ENCODE peak calls at places on chromosomes 16 and 17, in five cellular contexts. One of them, this sample, is unnamed.

GRCh38 chr17:51056813-51057510 is 63.7 kb downstream of the SPAG9 start:
- DNase-seq in AG09309: peak; percentile 94
- DNase-seq in cardiac fibroblast: peak; percentile 87
- DNase-seq in endothelial cell of umbilical vein: peak; percentile 84
- DNase-seq in transverse colon: no peak
- DNase-seq in this sample: peak; percentile 92

GRCh38 chr16:12532871-12533610 is 270.6 kb downstream of the CPPED1 start:
- DNase-seq in endothelial cell of umbilical vein: no peak
- DNase-seq in transverse colon: no peak
- DNase-seq in AG09309: no peak
- DNase-seq in cardiac fibroblast: no peak
- DNase-seq in this sample: no peak

GRCh38 chr16:85833540-85833914 is 34.0 kb downstream of the COX4I1 start:
- DNase-seq in cardiac fibroblast: no peak
- DNase-seq in AG09309: no peak
- DNase-seq in endothelial cell of umbilical vein: no peak
- DNase-seq in transverse colon: no peak
- DNase-seq in this sample: no peak

GRCh38 chr17:1942066-1942365 is 83.1 kb downstream of the RTN4RL1 start:
- DNase-seq in endothelial cell of umbilical vein: no peak
- DNase-seq in AG09309: no peak
- DNase-seq in transverse colon: no peak
- DNase-seq in cardiac fibroblast: no peak
- DNase-seq in this sample: no peak

GRCh38 chr16:11716330-11716729 is 26.3 kb downstream of the TXNDC11 start:
- DNase-seq in cardiac fibroblast: no peak
- DNase-seq in AG09309: no peak
- DNase-seq in endothelial cell of umbilical vein: no peak
- DNase-seq in transverse colon: no peak
- DNase-seq in this sample: no peak

GRCh38 chr17:4544135-4544651 is 11.0 kb downstream of the MYBBP1A start:
- DNase-seq in cardiac fibroblast: no peak
- DNase-seq in transverse colon: no peak
- DNase-seq in AG09309: no peak
- DNase-seq in endothelial cell of umbilical vein: no peak
- DNase-seq in this sample: no peak

GRCh38 chr16:57480127-57480753 is 6.1 kb downstream of the DOK4 start:
- DNase-seq in AG09309: no peak
- DNase-seq in transverse colon: peak; percentile 90
- DNase-seq in endothelial cell of umbilical vein: no peak
- DNase-seq in cardiac fibroblast: peak; percentile 75
- DNase-seq in this sample: no peak

GRCh38 chr16:77430360-77430759 is 4.5 kb downstream of the ADAMTS18 start:
- DNase-seq in endothelial cell of umbilical vein: no peak
- DNase-seq in cardiac fibroblast: no peak
- DNase-seq in transverse colon: no peak
- DNase-seq in AG09309: no peak
- DNase-seq in this sample: no peak

GRCh38 chr16:1048442-1049112 is 24.0 kb upstream of the SSTR5 start:
- DNase-seq in endothelial cell of umbilical vein: peak; percentile 26
- DNase-seq in cardiac fibroblast: peak; percentile 55
- DNase-seq in AG09309: no peak
- DNase-seq in transverse colon: peak; percentile 14
- DNase-seq in this sample: no peak

GRCh38 chr17:8046306-8046928 is 7.6 kb downstream of the ALOX15B start:
- DNase-seq in cardiac fibroblast: no peak
- DNase-seq in AG09309: no peak
- DNase-seq in endothelial cell of umbilical vein: no peak
- DNase-seq in transverse colon: no peak
- DNase-seq in this sample: no peak

GRCh38 chr16:48608452-48608851 is 1.5 kb downstream of the N4BP1 start:
- DNase-seq in endothelial cell of umbilical vein: no peak
- DNase-seq in cardiac fibroblast: no peak
- DNase-seq in AG09309: no peak
- DNase-seq in transverse colon: no peak
- DNase-seq in this sample: no peak

GRCh38 chr16:85924675-85925074 is 25.7 kb downstream of the IRF8 start:
- DNase-seq in AG09309: no peak
- DNase-seq in transverse colon: no peak
- DNase-seq in cardiac fibroblast: peak; percentile 38
- DNase-seq in endothelial cell of umbilical vein: no peak
- DNase-seq in this sample: no peak

GRCh38 chr17:79803997-79804855 is 7.3 kb upstream of the CBX8 start:
- DNase-seq in endothelial cell of umbilical vein: no peak
- DNase-seq in cardiac fibroblast: no peak
- DNase-seq in transverse colon: no peak
- DNase-seq in AG09309: no peak
- DNase-seq in this sample: no peak

GRCh38 chr16:53211253-53211652 is 156.5 kb downstream of the CHD9 start:
- DNase-seq in transverse colon: no peak
- DNase-seq in cardiac fibroblast: no peak
- DNase-seq in endothelial cell of umbilical vein: no peak
- DNase-seq in AG09309: no peak
- DNase-seq in this sample: no peak

GRCh38 chr16:53213542-53213941 is 158.8 kb downstream of the CHD9 start:
- DNase-seq in endothelial cell of umbilical vein: no peak
- DNase-seq in transverse colon: no peak
- DNase-seq in AG09309: no peak
- DNase-seq in cardiac fibroblast: no peak
- DNase-seq in this sample: no peak

GRCh38 chr16:53212899-53213235 is 158.1 kb downstream of the CHD9 start:
- DNase-seq in endothelial cell of umbilical vein: peak; percentile 17
- DNase-seq in transverse colon: no peak
- DNase-seq in cardiac fibroblast: peak; percentile 38
- DNase-seq in AG09309: no peak
- DNase-seq in this sample: no peak

GRCh38 chr16:53209489-53209888 is 154.7 kb downstream of the CHD9 start:
- DNase-seq in AG09309: no peak
- DNase-seq in cardiac fibroblast: no peak
- DNase-seq in transverse colon: no peak
- DNase-seq in endothelial cell of umbilical vein: peak; percentile 21
- DNase-seq in this sample: no peak

GRCh38 chr16:53207810-53208752 is 153.3 kb downstream of the CHD9 start:
- DNase-seq in cardiac fibroblast: peak; percentile 85
- DNase-seq in transverse colon: peak; percentile 32
- DNase-seq in AG09309: peak; percentile 41
- DNase-seq in endothelial cell of umbilical vein: peak; percentile 88
- DNase-seq in this sample: peak; percentile 72
- TF ChIP-seq CTCF in cardiac fibroblast: peak; percentile 50
- TF ChIP-seq CTCF in transverse colon: peak; percentile 64
- TF ChIP-seq CTCF in AG09309: peak; percentile 62
- TF ChIP-seq CTCF in endothelial cell of umbilical vein: peak; percentile 33
- TF ChIP-seq CTCF in this sample: peak; percentile 61

GRCh38 chr16:10511829-10512228 is 68.6 kb downstream of the EMP2 start:
- DNase-seq in AG09309: no peak
- DNase-seq in transverse colon: no peak
- DNase-seq in cardiac fibroblast: no peak
- DNase-seq in endothelial cell of umbilical vein: no peak
- DNase-seq in this sample: no peak

GRCh38 chr16:10517868-10518267 is 62.5 kb downstream of the EMP2 start:
- DNase-seq in AG09309: no peak
- DNase-seq in transverse colon: no peak
- DNase-seq in cardiac fibroblast: no peak
- DNase-seq in endothelial cell of umbilical vein: no peak
- DNase-seq in this sample: no peak

GRCh38 chr16:10518479-10519041 is 61.8 kb downstream of the EMP2 start:
- DNase-seq in endothelial cell of umbilical vein: no peak
- DNase-seq in AG09309: no peak
- DNase-seq in transverse colon: no peak
- DNase-seq in cardiac fibroblast: no peak
- DNase-seq in this sample: no peak

GRCh38 chr16:10510279-10510678 is 70.1 kb downstream of the EMP2 start:
- DNase-seq in endothelial cell of umbilical vein: no peak
- DNase-seq in AG09309: no peak
- DNase-seq in cardiac fibroblast: no peak
- DNase-seq in transverse colon: no peak
- DNase-seq in this sample: no peak

GRCh38 chr16:10514369-10515055 is 65.9 kb downstream of the EMP2 start:
- DNase-seq in AG09309: peak; percentile 51
- DNase-seq in endothelial cell of umbilical vein: peak; percentile 55
- DNase-seq in cardiac fibroblast: peak; percentile 83
- DNase-seq in transverse colon: peak; percentile 37
- DNase-seq in this sample: peak; percentile 48
- H3K4me3 ChIP-seq in AG09309: no peak overlapping the region
- H3K4me3 ChIP-seq in endothelial cell of umbilical vein: no peak overlapping the region
- H3K4me3 ChIP-seq in cardiac fibroblast: no peak overlapping the region
- H3K4me3 ChIP-seq in transverse colon: no peak overlapping the region
- H3K4me3 ChIP-seq in this sample: no peak overlapping the region

DNA sequence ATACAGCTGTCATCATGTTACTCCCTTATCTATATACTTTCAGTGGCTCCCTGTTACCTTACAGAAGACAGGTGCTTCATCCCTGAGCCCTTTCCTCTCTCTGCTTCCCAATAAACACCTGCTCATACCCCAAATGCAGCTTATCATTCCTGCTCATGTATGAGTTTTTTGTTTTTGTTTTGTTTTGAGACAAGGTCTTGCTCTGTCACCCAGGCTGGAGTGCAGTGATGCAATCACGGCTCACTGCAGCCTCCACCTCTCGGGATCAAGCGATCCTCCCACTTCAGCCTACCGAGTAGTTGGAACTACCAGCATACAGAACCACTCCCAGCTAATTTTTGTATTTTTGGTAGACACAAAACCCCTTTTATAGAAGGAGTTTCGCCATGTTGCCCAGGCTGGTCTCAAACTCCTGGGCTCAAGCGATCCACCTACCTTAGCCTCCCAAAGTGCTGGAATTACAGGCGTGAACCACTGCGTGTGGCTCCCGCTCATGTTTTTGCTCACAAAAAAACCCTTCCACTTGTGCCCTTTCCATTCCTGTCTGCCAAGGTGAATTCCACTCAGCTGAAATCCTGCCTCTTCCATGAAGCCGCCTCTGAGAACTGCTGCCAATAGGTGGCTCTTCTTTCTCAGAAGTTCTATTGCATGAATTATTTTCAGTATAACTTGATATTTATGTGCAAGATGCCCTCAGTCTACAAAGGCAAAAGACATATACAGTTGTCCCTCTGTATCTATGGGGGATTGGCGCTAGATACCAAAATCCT is 7.9 kb upstream of the RNF157 start:
- DNase-seq in AG09309: no peak
- DNase-seq in cardiac fibroblast: no peak
- DNase-seq in endothelial cell of umbilical vein: peak; percentile 39
- DNase-seq in transverse colon: no peak
- DNase-seq in this sample: no peak
- TF ChIP-seq CTCF in AG09309: no peak
- TF ChIP-seq CTCF in cardiac fibroblast: peak; percentile 24
- TF ChIP-seq CTCF in endothelial cell of umbilical vein: no peak
- TF ChIP-seq CTCF in transverse colon: no peak
- TF ChIP-seq CTCF in this sample: peak; percentile 22

DNA sequence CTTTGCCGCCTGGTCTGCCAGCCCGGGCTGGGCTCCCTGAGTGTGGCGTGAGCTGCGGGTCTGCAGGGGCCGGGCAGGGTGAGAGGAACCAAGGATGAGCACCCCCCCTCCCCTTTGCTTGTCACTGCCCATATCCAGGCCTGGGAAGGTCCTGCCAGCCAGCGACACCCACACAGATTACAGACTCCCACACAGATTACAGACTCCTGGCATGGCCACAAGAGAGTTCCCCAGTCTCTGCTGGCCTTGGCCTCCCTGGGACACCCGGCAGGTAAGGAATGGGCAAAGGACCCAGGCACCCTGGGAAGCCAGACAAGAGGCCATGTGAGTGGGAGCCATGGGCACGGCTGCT is 41.5 kb downstream of the SRCIN1 start:
- DNase-seq in cardiac fibroblast: no peak
- DNase-seq in endothelial cell of umbilical vein: no peak
- DNase-seq in transverse colon: no peak
- DNase-seq in AG09309: no peak
- DNase-seq in this sample: no peak
- H3K4me3 ChIP-seq in cardiac fibroblast: no peak overlapping the region
- H3K4me3 ChIP-seq in endothelial cell of umbilical vein: no peak overlapping the region
- H3K4me3 ChIP-seq in transverse colon: no peak overlapping the region
- H3K4me3 ChIP-seq in AG09309: no peak overlapping the region
- H3K4me3 ChIP-seq in this sample: no peak overlapping the region

DNA sequence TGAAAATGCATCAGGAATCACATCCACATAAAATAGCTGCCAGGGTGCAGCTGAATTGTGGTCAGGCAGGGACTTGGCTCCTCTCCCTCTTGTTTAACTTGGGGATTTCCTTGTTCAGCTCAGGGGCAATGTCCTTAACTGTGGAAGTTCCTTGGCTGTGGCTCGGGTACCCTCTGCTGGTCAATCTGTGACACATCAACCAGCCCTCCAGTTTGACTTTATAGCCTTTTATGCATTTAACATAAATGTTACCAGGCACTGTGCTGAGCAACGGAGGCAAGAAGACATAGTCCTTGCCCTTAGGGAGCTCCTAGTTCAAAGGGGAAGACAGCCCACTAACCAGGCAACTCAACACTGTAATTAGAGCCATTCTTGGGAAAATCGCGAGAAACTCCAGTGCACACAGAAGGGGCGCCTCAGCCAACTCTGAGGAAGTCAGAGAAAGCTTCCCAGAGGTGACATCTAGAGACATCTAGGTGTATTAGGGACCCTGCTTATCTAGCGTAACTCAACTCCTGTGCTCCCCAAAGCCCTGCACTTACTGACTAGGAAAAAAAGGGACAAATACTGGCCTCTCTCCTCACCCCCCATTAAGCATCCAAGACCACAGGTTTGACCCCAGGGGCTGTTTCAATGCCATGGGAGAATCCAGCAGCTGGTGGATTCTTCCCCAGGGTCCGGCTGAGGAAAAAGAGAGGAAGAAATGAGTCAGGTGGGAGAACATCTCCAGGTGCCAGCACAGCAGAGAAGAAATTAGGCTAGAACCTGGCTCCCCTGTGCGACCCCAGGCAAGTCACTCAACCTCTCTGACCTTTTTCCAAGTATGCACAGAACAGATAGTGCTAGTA is 17.3 kb upstream of the EEF2K start:
- DNase-seq in transverse colon: peak; percentile 82
- DNase-seq in AG09309: peak; percentile 86
- DNase-seq in cardiac fibroblast: peak; percentile 95
- DNase-seq in endothelial cell of umbilical vein: peak; percentile 89
- DNase-seq in this sample: peak; percentile 90
- TF ChIP-seq CTCF in transverse colon: peak; percentile 93
- TF ChIP-seq CTCF in AG09309: peak; percentile 90
- TF ChIP-seq CTCF in cardiac fibroblast: peak; percentile 84
- TF ChIP-seq CTCF in endothelial cell of umbilical vein: peak; percentile 80
- TF ChIP-seq CTCF in this sample: peak; percentile 90

DNA sequence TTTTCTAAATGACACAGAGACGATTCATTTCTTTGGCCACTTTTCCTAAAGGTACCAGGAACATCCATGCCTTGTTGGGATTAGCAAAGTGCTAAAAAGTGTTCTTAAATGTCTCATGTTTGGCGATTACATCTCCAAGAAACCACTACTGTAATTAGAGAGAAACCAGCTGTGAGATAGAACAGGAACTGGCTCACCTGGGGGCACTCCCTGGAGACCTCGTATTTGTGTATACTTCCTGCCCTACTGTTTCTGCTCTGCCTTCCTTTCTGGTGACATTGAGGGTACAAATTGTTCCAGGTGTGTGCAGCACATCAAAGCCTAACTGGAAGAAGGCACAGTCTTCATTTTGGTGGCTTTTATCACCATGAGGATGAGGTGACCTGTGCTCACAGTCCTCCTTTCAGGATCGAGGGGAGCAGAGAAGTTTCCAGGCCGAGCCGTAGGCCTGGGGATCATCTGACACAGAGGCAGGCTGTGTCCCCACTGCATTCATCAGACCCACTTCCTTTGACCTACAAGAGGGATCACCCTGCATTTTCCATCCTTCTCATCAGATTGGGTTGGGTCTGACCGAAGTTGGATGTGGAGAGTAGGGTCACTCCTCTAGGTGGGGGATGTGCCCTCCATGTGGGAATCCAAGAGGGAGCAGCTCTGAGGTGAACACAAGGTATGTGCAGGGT is 23.7 kb downstream of the CCL4 start:
- DNase-seq in AG09309: no peak
- DNase-seq in transverse colon: no peak
- DNase-seq in cardiac fibroblast: no peak
- DNase-seq in endothelial cell of umbilical vein: no peak
- DNase-seq in this sample: no peak
- H3K4me3 ChIP-seq in AG09309: no peak overlapping the region
- H3K4me3 ChIP-seq in transverse colon: no peak overlapping the region
- H3K4me3 ChIP-seq in cardiac fibroblast: no peak overlapping the region
- H3K4me3 ChIP-seq in endothelial cell of umbilical vein: no peak overlapping the region
- H3K4me3 ChIP-seq in this sample: no peak overlapping the region

This sample was measured in astrocyte of the cerebellum.